ENCODE peak calls at places on chromosome 7, in five cellular contexts. N is MM.1S, P is A549, J is natural killer cell, V is endothelial cell. K is an unnamed sample.

GRCh38 chr7:107045195-107045960 is 873 bp downstream of the PRKAR2B start:
- DNase-seq in J (no peak), N (no peak), V (peak), P (no peak), K (no peak)

GRCh38 chr7:24442170-24442777 is 131.0 kb upstream of the PALS2 start:
- DNase-seq in P (no peak), N (peak), J (peak), V (no peak), K (no peak)

GRCh38 chr7:22983257-22983855 is 30.6 kb downstream of the HYCC1 start:
- DNase-seq in P (no peak), V (no peak), N (no peak), J (no peak), K (no peak)

GRCh38 chr7:159024280-159024951 is 120.3 kb downstream of the VIPR2 start:
- DNase-seq in V (no peak), J (no peak), N (no peak), P (no peak), K (no peak)

GRCh38 chr7:134420509-134421125 is 38.3 kb downstream of the AKR1B1 start:
- DNase-seq in P (peak), N (peak), J (no peak), V (peak), K (no peak)

GRCh38 chr7:51295435-51296269 is 21.0 kb downstream of the COBL start:
- DNase-seq in N (no peak), V (no peak), J (no peak), P (no peak), K (no peak)

GRCh38 chr7:14687241-14687640 is 215.3 kb downstream of the DGKB start:
- DNase-seq in N (peak), P (no peak), J (no peak), V (no peak), K (no peak)

GRCh38 chr7:2306688-2307087 is 7.6 kb downstream of the SNX8 start:
- DNase-seq in J (no peak), P (no peak), N (no peak), V (no peak), K (no peak)

GRCh38 chr7:5139998-5140397 is 50.0 kb upstream of the WIPI2 start:
- DNase-seq in V (peak), N (peak), P (no peak), J (no peak), K (no peak)
- TF ChIP-seq CTCF in V (peak), N (peak), P (peak), J (no peak), K (no peak)

GRCh38 chr7:99036531-99037175 is 107.3 kb downstream of the SMURF1 start:
- DNase-seq in N (no peak), V (peak), P (peak), J (no peak), K (no peak)
- TF ChIP-seq CTCF in N (peak), V (peak), P (peak), J (no peak), K (peak)

GRCh38 chr7:83072576-83073517 is 89.8 kb downstream of the PCLO start:
- DNase-seq in P (no peak), V (no peak), J (no peak), N (no peak), K (no peak)
- TF ChIP-seq CTCF in P (peak), V (peak), J (no peak), N (no peak), K (no peak)

GRCh38 chr7:157224627-157225026 is 85.9 kb downstream of the UBE3C start:
- DNase-seq in J (no peak), N (no peak), P (no peak), V (no peak), K (no peak)
- TF ChIP-seq CTCF in J (no peak), N (no peak), P (peak), V (no peak), K (no peak)

GRCh38 chr7:45580053-45580872 is 6.1 kb downstream of the ADCY1 start:
- DNase-seq in P (no peak), J (no peak), V (peak), N (no peak), K (no peak)
- TF ChIP-seq CTCF in P (no peak), J (no peak), V (peak), N (peak), K (peak)

GRCh38 chr7:27312820-27313219 is 70.2 kb downstream of the EVX1 start:
- DNase-seq in P (no peak), N (no peak), V (no peak), J (no peak), K (no peak)

GRCh38 chr7:27314111-27314510 is 71.5 kb downstream of the EVX1 start:
- DNase-seq in P (no peak), J (no peak), V (no peak), N (no peak), K (no peak)

GRCh38 chr7:27316311-27316710 is 73.7 kb downstream of the EVX1 start:
- DNase-seq in P (no peak), N (no peak), J (no peak), V (no peak), K (no peak)
- TF ChIP-seq CTCF in P (no peak), N (no peak), J (no peak), V (no peak), K (no peak)

GRCh38 chr7:12089951-12090756 is 120.9 kb upstream of the TMEM106B start:
- DNase-seq in P (no peak), J (no peak), V (no peak), N (no peak), K (no peak)
- TF ChIP-seq CTCF in P (no peak), J (no peak), V (no peak), N (no peak), K (no peak)

GRCh38 chr7:84914598-84914997 is 272.3 kb downstream of the SEMA3D start:
- DNase-seq in N (peak), V (no peak), J (no peak), P (no peak), K (no peak)
- TF ChIP-seq CTCF in N (peak), V (no peak), J (no peak), P (peak), K (no peak)

DNA sequence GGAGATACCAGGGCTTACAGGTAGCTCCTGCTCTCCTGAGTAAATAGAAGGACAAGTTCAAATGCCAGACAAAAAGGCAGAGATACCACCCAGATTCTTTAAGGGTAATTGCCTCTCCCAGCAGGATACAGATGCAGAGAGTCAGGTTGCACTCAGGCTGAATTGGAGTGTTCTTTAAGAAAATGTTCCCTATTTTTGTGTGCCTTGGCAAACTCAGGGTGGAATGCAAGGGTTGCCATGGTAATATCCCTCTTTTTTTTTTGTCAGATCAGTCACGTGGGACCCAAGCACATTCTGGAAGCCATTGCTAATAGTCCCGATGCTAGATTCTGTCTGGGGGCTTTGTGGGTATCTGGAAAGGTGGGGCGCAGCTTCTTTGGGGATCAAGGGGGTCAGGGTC is 628.0 kb downstream of the CALN1 start:
- DNase-seq in P (no peak), N (no peak), J (no peak), V (no peak), K (no peak)
- TF ChIP-seq CTCF in P (no peak), N (no peak), J (no peak), V (no peak), K (no peak)